ENCODE peak calls at places on chromosome 11, in seven cellular contexts. P is astrocyte of the spinal cord, I is OCI-LY7, T is uterus, Z is KG1, Q is mesendoderm, D is MV-4-11. V is an unnamed sample.

GRCh38 chr11:21896216-21896615 is 296.7 kb upstream of the ANO5 start:
- DNase-seq in P (no peak), I (no peak), T (no peak), Z (no peak), Q (no peak), D (no peak), V (no peak)

GRCh38 chr11:74725701-74726100 is 5.5 kb downstream of the CHRDL2 start:
- DNase-seq in P (peak; percentile 22), I (no peak), T (peak; percentile 5), Z (no peak), Q (no peak), D (no peak), V (no peak)

GRCh38 chr11:16767137-16767536 is 28.7 kb downstream of the C11orf58 start:
- DNase-seq in P (no peak), I (no peak), T (no peak), Z (no peak), Q (no peak), D (no peak), V (no peak)

GRCh38 chr11:67616431-67617242 is 9.9 kb downstream of the NDUFV1 start:
- DNase-seq in P (no peak), I (no peak), T (no peak), Z (no peak), Q (peak; percentile 63), D (no peak), V (no peak)

GRCh38 chr11:45266693-45267451 is 19.3 kb downstream of the SYT13 start:
- DNase-seq in P (no peak), I (peak; percentile 30), T (no peak), Z (no peak), Q (peak; percentile 63), D (no peak), V (no peak)

GRCh38 chr11:3156661-3157311 is 8.3 kb downstream of the OSBPL5 start:
- DNase-seq in P (no peak), I (peak; percentile 80), T (no peak), Z (no peak), Q (no peak), D (no peak), V (no peak)

GRCh38 chr11:59680287-59681154 is 11.7 kb upstream of the PATL1 start:
- DNase-seq in P (peak; percentile 82), I (peak; percentile 78), T (peak; percentile 46), Z (peak; percentile 12), Q (peak; percentile 93), D (peak; percentile 49), V (peak; percentile 56)

GRCh38 chr11:134738581-134738980 is 326.5 kb upstream of the B3GAT1 start:
- DNase-seq in P (no peak), I (no peak), T (no peak), Z (no peak), Q (no peak), D (no peak), V (no peak)

GRCh38 chr11:68825603-68826002 is 16.1 kb downstream of the CPT1A start:
- DNase-seq in P (no peak), I (peak; percentile 20), T (no peak), Z (peak; percentile 32), Q (peak; percentile 55), D (no peak), V (no peak)

GRCh38 chr11:45158891-45159605 is 12.6 kb downstream of the PRDM11 start:
- DNase-seq in P (no peak), I (no peak), T (peak; percentile 42), Z (no peak), Q (no peak), D (no peak), V (no peak)

GRCh38 chr11:11416502-11416901 is 63.5 kb upstream of the CSNK2A3 start:
- DNase-seq in P (peak; percentile 62), I (no peak), T (no peak), Z (peak; percentile 46), Q (no peak), D (peak; percentile 97), V (no peak)

GRCh38 chr11:36432093-36432469 is 78.0 kb downstream of the TRAF6 start:
- DNase-seq in P (no peak), I (no peak), T (no peak), Z (no peak), Q (no peak), D (no peak), V (no peak)

GRCh38 chr11:95699631-95700470 is 89.7 kb downstream of the FAM76B start:
- DNase-seq in P (peak; percentile 36), I (no peak), T (no peak), Z (no peak), Q (no peak), D (no peak), V (no peak)

GRCh38 chr11:12116425-12117032 is 6.1 kb downstream of the MICAL2 start:
- DNase-seq in P (no peak), I (no peak), T (no peak), Z (no peak), Q (no peak), D (no peak), V (no peak)

GRCh38 chr11:64186205-64187165 is 514 bp downstream of the STIP1 start:
- DNase-seq in P (no peak), I (peak; percentile 40), T (no peak), Z (no peak), Q (peak; percentile 31), D (no peak), V (no peak)

GRCh38 chr11:111512296-111513239 is at the start of gene BTG4:
- DNase-seq in P (no peak), I (no peak), T (no peak), Z (peak; percentile 24), Q (peak; percentile 67), D (no peak), V (no peak)

GRCh38 chr11:116600930-116601329 is 171.9 kb downstream of the BUD13 start:
- DNase-seq in P (no peak), I (no peak), T (no peak), Z (no peak), Q (no peak), D (no peak), V (no peak)

GRCh38 chr11:104926771-104927470 is 28.7 kb upstream of the CASP12 start:
- DNase-seq in P (no peak), I (no peak), T (no peak), Z (no peak), Q (peak; percentile 67), D (no peak), V (no peak)

GRCh38 chr11:121513807-121514206 is 61.0 kb upstream of the SORL1-AS1 start:
- DNase-seq in P (no peak), I (no peak), T (no peak), Z (no peak), Q (no peak), D (no peak), V (no peak)

GRCh38 chr11:76577199-76577920 is 93.2 kb downstream of the LRRC32 start:
- DNase-seq in P (peak; percentile 57), I (no peak), T (no peak), Z (no peak), Q (peak; percentile 80), D (no peak), V (peak; percentile 85)

GRCh38 chr11:558503-558902 is 2.0 kb downstream of the LMNTD2 start:
- DNase-seq in P (no peak), I (no peak), T (no peak), Z (no peak), Q (no peak), D (no peak), V (no peak)

GRCh38 chr11:74540270-74540669 is 46.7 kb upstream of the LIPT2 start:
- DNase-seq in P (no peak), I (peak; percentile 10), T (no peak), Z (no peak), Q (peak; percentile 24), D (no peak), V (no peak)

GRCh38 chr11:63933459-63933858 is 5.3 kb upstream of the NAA40 start:
- DNase-seq in P (no peak), I (no peak), T (no peak), Z (no peak), Q (no peak), D (no peak), V (no peak)

GRCh38 chr11:104191124-104191523 is 27.2 kb upstream of the PDGFD start:
- DNase-seq in P (peak; percentile 5), I (no peak), T (no peak), Z (no peak), Q (peak; percentile 0), D (no peak), V (no peak)

GRCh38 chr11:1548221-1549070 is 23.6 kb downstream of the DUSP8 start:
- DNase-seq in P (no peak), I (no peak), T (peak; percentile 76), Z (no peak), Q (peak; percentile 56), D (peak; percentile 67), V (peak; percentile 86)

V was measured in heart left ventricle.